ENCODE peak calls at places on chromosomes 2 and 18, in four cellular contexts. One of them, this sample, is unnamed.

GRCh38 chr2:159564081-159564480 is 52.3 kb downstream of the BAZ2B start:
- DNase-seq in fibroblast of lung: no peak
- DNase-seq in brain microvascular endothelial cell: peak
- DNase-seq in cardiac muscle cell: peak
- DNase-seq in this sample: peak

GRCh38 chr18:23712445-23712844 is 23.2 kb downstream of the LAMA3 start:
- DNase-seq in fibroblast of lung: no peak
- DNase-seq in brain microvascular endothelial cell: no peak
- DNase-seq in cardiac muscle cell: no peak
- DNase-seq in this sample: no peak

GRCh38 chr2:216115224-216115582 is 6.1 kb downstream of the XRCC5 start:
- DNase-seq in fibroblast of lung: no peak
- DNase-seq in brain microvascular endothelial cell: no peak
- DNase-seq in cardiac muscle cell: no peak
- DNase-seq in this sample: no peak

GRCh38 chr2:45653584-45653983 is 2.1 kb downstream of the PRKCE start:
- DNase-seq in fibroblast of lung: no peak
- DNase-seq in brain microvascular endothelial cell: no peak
- DNase-seq in cardiac muscle cell: no peak
- DNase-seq in this sample: peak

GRCh38 chr2:241081643-241082337 is 20.3 kb downstream of the MTERF4 start:
- DNase-seq in fibroblast of lung: no peak
- DNase-seq in brain microvascular endothelial cell: no peak
- DNase-seq in cardiac muscle cell: no peak
- DNase-seq in this sample: no peak

GRCh38 chr2:207902822-207903221 is 122.5 kb downstream of the PLEKHM3 start:
- DNase-seq in fibroblast of lung: no peak
- DNase-seq in brain microvascular endothelial cell: no peak
- DNase-seq in cardiac muscle cell: no peak
- DNase-seq in this sample: peak

GRCh38 chr2:208415897-208416296 is 9.3 kb downstream of the PTH2R start:
- DNase-seq in fibroblast of lung: no peak
- DNase-seq in brain microvascular endothelial cell: no peak
- DNase-seq in cardiac muscle cell: no peak
- DNase-seq in this sample: no peak

GRCh38 chr2:127106998-127107621 is at the start of gene BIN1:
- DNase-seq in fibroblast of lung: peak
- DNase-seq in brain microvascular endothelial cell: peak
- DNase-seq in cardiac muscle cell: peak
- DNase-seq in this sample: peak

GRCh38 chr2:194424683-194425209 is 1232.3 kb upstream of the SLC39A10 start:
- DNase-seq in fibroblast of lung: no peak
- DNase-seq in brain microvascular endothelial cell: no peak
- DNase-seq in cardiac muscle cell: no peak
- DNase-seq in this sample: no peak

GRCh38 chr2:69960821-69961220 is 610 bp downstream of the ASPRV1 start:
- DNase-seq in fibroblast of lung: no peak
- DNase-seq in brain microvascular endothelial cell: no peak
- DNase-seq in cardiac muscle cell: no peak
- DNase-seq in this sample: no peak

GRCh38 chr2:33166287-33166881 is 219.6 kb downstream of the LTBP1 start:
- DNase-seq in fibroblast of lung: peak
- DNase-seq in brain microvascular endothelial cell: no peak
- DNase-seq in cardiac muscle cell: no peak
- DNase-seq in this sample: peak

GRCh38 chr2:27428978-27429541 is 629 bp downstream of the NRBP1 start:
- DNase-seq in fibroblast of lung: peak
- DNase-seq in brain microvascular endothelial cell: peak
- DNase-seq in cardiac muscle cell: peak
- DNase-seq in this sample: peak

GRCh38 chr2:128594273-128594910 is 275.7 kb upstream of the HS6ST1 start:
- DNase-seq in fibroblast of lung: no peak
- DNase-seq in brain microvascular endothelial cell: no peak
- DNase-seq in cardiac muscle cell: no peak
- DNase-seq in this sample: no peak

GRCh38 chr18:58004317-58004716 is 39.7 kb upstream of the NEDD4L start:
- DNase-seq in fibroblast of lung: peak
- DNase-seq in brain microvascular endothelial cell: peak
- DNase-seq in cardiac muscle cell: no peak
- DNase-seq in this sample: peak

GRCh38 chr2:108917078-108917440 is 72.0 kb downstream of the EDAR start:
- DNase-seq in fibroblast of lung: peak
- DNase-seq in brain microvascular endothelial cell: no peak
- DNase-seq in cardiac muscle cell: no peak
- DNase-seq in this sample: no peak

GRCh38 chr2:210654091-210654490 is 97.7 kb downstream of the CPS1 start:
- DNase-seq in fibroblast of lung: no peak
- DNase-seq in brain microvascular endothelial cell: no peak
- DNase-seq in cardiac muscle cell: no peak
- DNase-seq in this sample: peak

GRCh38 chr2:233331536-233331935 is 22.8 kb upstream of the DGKD start:
- DNase-seq in fibroblast of lung: no peak
- DNase-seq in brain microvascular endothelial cell: no peak
- DNase-seq in cardiac muscle cell: no peak
- DNase-seq in this sample: no peak

GRCh38 chr2:20198001-20198400 is 26.9 kb downstream of the SDC1 start:
- DNase-seq in fibroblast of lung: no peak
- DNase-seq in brain microvascular endothelial cell: no peak
- DNase-seq in cardiac muscle cell: no peak
- DNase-seq in this sample: no peak

GRCh38 chr18:48296581-48296980 is 112.6 kb downstream of the ZBTB7C start:
- DNase-seq in fibroblast of lung: no peak
- DNase-seq in brain microvascular endothelial cell: no peak
- DNase-seq in cardiac muscle cell: no peak
- DNase-seq in this sample: no peak

GRCh38 chr2:226477221-226478120 is 322.1 kb downstream of the IRS1 start:
- DNase-seq in fibroblast of lung: peak
- DNase-seq in brain microvascular endothelial cell: no peak
- DNase-seq in cardiac muscle cell: no peak
- DNase-seq in this sample: no peak

GRCh38 chr2:74003494-74004211 is 18.9 kb downstream of the TET3 start:
- DNase-seq in fibroblast of lung: peak
- DNase-seq in brain microvascular endothelial cell: peak
- DNase-seq in cardiac muscle cell: no peak
- DNase-seq in this sample: peak
- H3K4me3 ChIP-seq in fibroblast of lung: peak
- H3K4me3 ChIP-seq in brain microvascular endothelial cell: peak
- H3K4me3 ChIP-seq in cardiac muscle cell: peak
- H3K4me3 ChIP-seq in this sample: peak

DNA sequence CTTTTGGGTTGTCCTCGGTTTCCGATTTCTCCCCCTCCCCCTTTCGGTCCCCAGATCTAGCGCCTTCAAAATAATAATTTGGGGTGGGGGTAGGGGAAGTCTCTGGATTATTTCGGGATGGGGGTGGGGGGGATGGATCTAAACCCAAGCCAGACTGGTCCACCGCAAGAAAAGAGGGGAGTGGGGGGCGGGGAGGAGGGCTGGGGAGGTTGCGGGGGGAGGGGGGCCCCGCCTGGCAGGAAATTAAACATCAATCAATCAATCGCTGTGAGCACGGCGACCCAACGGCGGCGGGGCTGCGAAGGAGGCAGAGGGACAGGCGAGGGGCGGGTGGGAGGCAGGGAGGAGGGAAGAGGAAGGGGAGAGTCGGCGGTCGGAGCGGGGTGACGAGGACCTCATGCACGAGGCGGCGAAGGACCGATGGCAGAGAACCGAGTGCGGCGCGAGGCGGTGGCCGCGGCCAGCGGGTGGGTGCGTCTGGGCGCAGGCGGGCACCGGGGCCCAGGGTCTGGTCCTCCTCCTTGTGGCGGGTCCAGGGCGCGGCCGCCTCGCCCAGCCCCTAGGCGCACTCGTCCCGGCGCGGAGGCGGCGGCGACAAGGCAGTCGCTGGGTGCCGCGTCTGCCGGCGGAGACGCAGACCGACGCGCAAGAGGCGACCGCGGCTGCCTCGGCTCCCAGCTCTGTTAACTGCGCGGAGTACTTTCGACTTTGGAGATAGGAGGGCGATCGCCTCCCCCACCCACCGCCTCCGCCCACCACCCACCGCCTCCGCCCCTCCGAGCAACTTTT is 472 bp upstream of the SATB2 start:
- DNase-seq in fibroblast of lung: peak
- DNase-seq in brain microvascular endothelial cell: no peak
- DNase-seq in cardiac muscle cell: peak
- DNase-seq in this sample: peak
- TF ChIP-seq CTCF in fibroblast of lung: no peak
- TF ChIP-seq CTCF in brain microvascular endothelial cell: no peak
- TF ChIP-seq CTCF in cardiac muscle cell: no peak
- TF ChIP-seq CTCF in this sample: no peak

GRCh38 chr2:42100696-42101585 is 53.1 kb downstream of the PKDCC start:
- DNase-seq in fibroblast of lung: peak
- DNase-seq in brain microvascular endothelial cell: peak
- DNase-seq in cardiac muscle cell: no peak
- DNase-seq in this sample: peak
- H3K4me3 ChIP-seq in fibroblast of lung: no peak
- H3K4me3 ChIP-seq in brain microvascular endothelial cell: peak
- H3K4me3 ChIP-seq in cardiac muscle cell: no peak
- H3K4me3 ChIP-seq in this sample: peak

DNA sequence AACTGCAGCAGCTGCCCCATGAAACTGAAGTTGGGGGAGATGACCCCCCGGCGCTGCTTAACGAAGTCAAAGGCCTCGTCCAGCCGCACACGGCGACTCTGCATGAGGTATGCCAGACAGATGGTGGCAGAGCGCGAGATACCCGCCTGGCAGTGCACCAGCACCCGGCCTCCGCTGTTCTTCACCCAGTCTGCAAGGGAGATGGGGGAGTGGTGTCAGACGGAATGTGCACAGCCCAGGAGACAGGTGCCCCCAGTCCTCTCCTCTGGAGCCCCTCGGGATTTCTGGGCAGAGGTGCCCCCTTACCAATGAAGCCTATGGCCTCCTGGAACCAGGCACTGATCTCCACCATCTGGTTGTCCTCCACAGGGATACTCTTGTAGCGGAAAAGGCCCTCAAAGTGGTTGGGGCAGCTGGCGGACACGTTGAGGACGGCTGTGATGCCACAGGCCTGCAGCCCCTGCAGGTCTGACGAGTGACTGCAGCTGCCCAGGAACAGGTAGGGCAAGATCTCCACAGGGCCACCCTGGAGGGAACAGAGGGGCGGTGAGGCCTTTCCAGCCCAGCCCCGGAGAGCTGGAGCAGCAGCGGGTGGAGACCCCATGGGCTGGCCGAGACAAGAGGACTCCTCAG is 1.3 kb downstream of the DUSP2 start:
- DNase-seq in fibroblast of lung: no peak
- DNase-seq in brain microvascular endothelial cell: no peak
- DNase-seq in cardiac muscle cell: no peak
- DNase-seq in this sample: no peak
- TF ChIP-seq CTCF in fibroblast of lung: no peak
- TF ChIP-seq CTCF in brain microvascular endothelial cell: peak
- TF ChIP-seq CTCF in cardiac muscle cell: no peak
- TF ChIP-seq CTCF in this sample: peak

DNA sequence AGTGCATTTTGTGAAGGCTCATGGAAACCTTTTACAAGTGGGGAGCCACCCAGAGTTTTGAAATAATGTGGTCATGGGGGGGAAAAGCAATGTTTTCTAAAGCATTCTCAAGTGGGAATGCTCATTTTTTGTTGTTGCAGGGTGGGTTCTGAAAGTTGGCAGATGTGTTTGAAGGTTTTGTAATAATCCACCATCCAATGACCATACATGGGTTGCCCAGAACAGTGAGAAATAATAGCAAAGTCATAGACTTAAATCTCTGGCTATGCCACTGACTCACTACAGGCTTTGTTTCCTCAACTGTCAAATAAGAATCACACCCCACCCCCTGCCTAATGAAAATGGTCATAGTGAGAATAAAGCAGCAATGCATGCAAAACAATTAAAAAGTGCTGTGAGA is 2.9 kb downstream of the DSG3 start:
- DNase-seq in fibroblast of lung: no peak
- DNase-seq in brain microvascular endothelial cell: no peak
- DNase-seq in cardiac muscle cell: no peak
- DNase-seq in this sample: peak
- H3K4me3 ChIP-seq in fibroblast of lung: no peak
- H3K4me3 ChIP-seq in brain microvascular endothelial cell: no peak
- H3K4me3 ChIP-seq in cardiac muscle cell: no peak
- H3K4me3 ChIP-seq in this sample: no peak

GRCh38 chr18:63260075-63260754 is 59.4 kb downstream of the BCL2 start:
- DNase-seq in fibroblast of lung: no peak
- DNase-seq in brain microvascular endothelial cell: no peak
- DNase-seq in cardiac muscle cell: no peak
- DNase-seq in this sample: no peak

GRCh38 chr18:63258749-63259580 is 60.6 kb downstream of the BCL2 start:
- DNase-seq in fibroblast of lung: no peak
- DNase-seq in brain microvascular endothelial cell: no peak
- DNase-seq in cardiac muscle cell: no peak
- DNase-seq in this sample: no peak

GRCh38 chr18:63261029-63261428 is 58.5 kb downstream of the BCL2 start:
- DNase-seq in fibroblast of lung: no peak
- DNase-seq in brain microvascular endothelial cell: no peak
- DNase-seq in cardiac muscle cell: no peak
- DNase-seq in this sample: no peak

GRCh38 chr18:63257453-63257852 is 62.1 kb downstream of the BCL2 start:
- DNase-seq in fibroblast of lung: no peak
- DNase-seq in brain microvascular endothelial cell: no peak
- DNase-seq in cardiac muscle cell: no peak
- DNase-seq in this sample: no peak

GRCh38 chr18:63259581-63259830 is 60.1 kb downstream of the BCL2 start:
- DNase-seq in fibroblast of lung: no peak
- DNase-seq in brain microvascular endothelial cell: no peak
- DNase-seq in cardiac muscle cell: no peak
- DNase-seq in this sample: no peak
- TF ChIP-seq CTCF in fibroblast of lung: no peak
- TF ChIP-seq CTCF in brain microvascular endothelial cell: no peak
- TF ChIP-seq CTCF in cardiac muscle cell: no peak
- TF ChIP-seq CTCF in this sample: no peak